ENCODE peak calls at places on chromosomes 3 and 15, in five cellular contexts. D is mucosa of descending colon, M is upper lobe of left lung, G is uterus, T is bronchial epithelial cell. F is an unnamed sample. For H3K36me3, the result is how much of the 10 kb centered on the place peaks cover.

GRCh38 chr3:50290116-50290745 is 2.0 kb downstream of the IFRD2 start:
- DNase-seq in M (no peak), D (peak), T (no peak), G (no peak), F (no peak)

GRCh38 chr3:114645392-114645791 is 351.6 kb downstream of the TIGIT start:
- DNase-seq in G (no peak), D (no peak), M (no peak), T (no peak), F (no peak)

GRCh38 chr3:197298858-197299854 is 744 bp upstream of the DLG1 start:
- DNase-seq in M (peak), D (peak), G (peak), T (peak), F (peak)

GRCh38 chr3:42717311-42717710 is 14.7 kb upstream of the HHATL start:
- DNase-seq in T (no peak), M (no peak), D (no peak), G (no peak), F (no peak)

GRCh38 chr3:2268779-2269178 is 170.1 kb downstream of the CNTN4 start:
- DNase-seq in G (no peak), T (no peak), D (no peak), M (no peak), F (no peak)

GRCh38 chr3:156530969-156531368 is 23.9 kb downstream of the SSR3 start:
- DNase-seq in T (no peak), D (no peak), M (no peak), G (no peak), F (no peak)

GRCh38 chr3:31288641-31289100 is 244.1 kb upstream of the STT3B start:
- DNase-seq in M (no peak), T (peak), D (no peak), G (peak), F (no peak)

GRCh38 chr3:102605146-102605545 is 170.3 kb downstream of the ZPLD1 start:
- DNase-seq in M (no peak), G (no peak), D (no peak), T (peak), F (no peak)

GRCh38 chr3:97235179-97235578 is 420.8 kb downstream of the EPHA6 start:
- DNase-seq in T (peak), M (no peak), G (no peak), D (no peak), F (no peak)

GRCh38 chr15:70758790-70759462 is 4.4 kb downstream of the UACA start:
- DNase-seq in M (no peak), T (no peak), G (no peak), D (no peak), F (no peak)

GRCh38 chr3:180987344-180987743 is 2.2 kb downstream of the DNAJC19 start:
- DNase-seq in G (no peak), D (no peak), M (no peak), T (no peak), F (no peak)

GRCh38 chr3:180989291-180990163 is at the start of gene DNAJC19:
- DNase-seq in G (peak), D (peak), T (peak), M (peak), F (peak)

GRCh38 chr3:180996415-180996932 is 6.9 kb upstream of the DNAJC19 start:
- DNase-seq in M (no peak), T (no peak), G (no peak), D (no peak), F (no peak)

GRCh38 chr3:180990494-180990893 is 958 bp upstream of the DNAJC19 start:
- DNase-seq in T (no peak), M (no peak), G (no peak), D (no peak), F (no peak)
- H3K4me3 ChIP-seq in T (peak), M (no peak), G (peak), D (no peak), F (peak)

DNA sequence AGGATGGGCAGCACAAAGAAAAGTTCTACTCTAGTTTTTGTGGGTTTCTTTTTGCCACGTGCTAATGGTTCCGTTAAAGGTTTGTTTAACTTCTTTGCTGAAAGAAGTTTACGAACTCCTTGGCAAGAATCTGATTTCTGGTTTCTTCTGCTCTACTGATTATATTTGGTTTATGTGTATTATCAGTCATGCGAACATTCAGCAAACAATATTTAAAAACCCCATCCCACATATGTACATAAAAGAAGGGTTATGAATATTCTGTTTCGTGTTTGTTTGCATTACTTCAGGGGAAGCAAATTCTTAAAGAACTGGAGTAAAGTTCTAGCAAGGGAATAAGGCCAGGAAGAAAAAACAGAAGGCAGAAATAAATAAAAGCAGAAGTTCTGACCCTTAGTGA is 9.8 kb downstream of the LARS2 start:
- DNase-seq in D (no peak), M (no peak), T (no peak), G (no peak), F (no peak)
- H3K36me3 ChIP-seq in D (under half), M (half or more), T (under half), G (under half), F (half or more)

GRCh38 chr15:25787855-25788521 is 75.1 kb downstream of the ATP10A start:
- DNase-seq in D (no peak), M (peak), T (peak), G (no peak), F (no peak)

GRCh38 chr15:25789616-25790002 is 73.5 kb downstream of the ATP10A start:
- DNase-seq in G (no peak), D (no peak), M (no peak), T (no peak), F (no peak)

GRCh38 chr15:25787381-25787780 is 75.7 kb downstream of the ATP10A start:
- DNase-seq in M (no peak), D (no peak), T (peak), G (no peak), F (no peak)

GRCh38 chr15:25790003-25790660 is 73.0 kb downstream of the ATP10A start:
- DNase-seq in T (no peak), D (no peak), G (peak), M (no peak), F (no peak)

GRCh38 chr15:25789206-25789605 is 73.9 kb downstream of the ATP10A start:
- DNase-seq in G (peak), T (no peak), M (no peak), D (no peak), F (no peak)
- H3K4me3 ChIP-seq in G (no peak), T (no peak), M (no peak), D (no peak), F (no peak)

GRCh38 chr15:42165081-42165480 is 8.6 kb upstream of the PLA2G4F start:
- DNase-seq in T (no peak), G (no peak), M (no peak), D (no peak), F (no peak)
- H3K36me3 ChIP-seq in T (under half), G (under half), M (half or more), D (under half), F (half or more)

DNA sequence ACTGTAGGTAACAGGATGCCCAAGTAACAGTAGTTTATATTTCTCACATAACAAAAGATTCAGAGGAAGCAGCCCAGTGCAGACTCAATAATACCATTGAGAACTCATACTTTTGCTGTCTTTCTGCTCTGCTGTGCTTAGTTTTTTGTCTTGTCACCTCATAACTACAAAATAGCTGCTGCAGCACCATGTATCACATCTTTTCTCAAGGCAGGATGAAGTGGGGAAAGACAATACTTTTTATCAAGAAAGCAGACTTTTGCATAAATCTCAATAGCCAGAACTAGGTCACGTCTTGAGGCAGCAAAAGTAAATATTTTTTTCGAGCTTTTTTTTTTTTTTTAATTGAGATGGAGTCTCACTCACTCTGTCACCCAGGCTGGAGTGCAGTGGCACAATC is 39.6 kb upstream of the SYN2 start:
- DNase-seq in M (no peak), T (no peak), G (no peak), D (no peak), F (no peak)
- H3K4me3 ChIP-seq in M (no peak), T (no peak), G (no peak), D (no peak), F (no peak)

GRCh38 chr3:196237203-196237602 is 20.9 kb downstream of the SLC51A start:
- DNase-seq in M (no peak), G (no peak), D (no peak), T (no peak), F (no peak)

GRCh38 chr3:196238612-196239190 is 22.4 kb downstream of the SLC51A start:
- DNase-seq in D (no peak), T (no peak), G (no peak), M (no peak), F (no peak)

GRCh38 chr3:196236169-196236568 is 19.8 kb downstream of the SLC51A start:
- DNase-seq in G (no peak), D (no peak), M (no peak), T (no peak), F (no peak)

GRCh38 chr3:196241704-196242103 is 25.4 kb downstream of the SLC51A start:
- DNase-seq in M (no peak), G (no peak), T (no peak), D (no peak), F (no peak)

GRCh38 chr3:196240424-196240823 is 24.1 kb downstream of the SLC51A start:
- DNase-seq in G (no peak), T (no peak), D (no peak), M (no peak), F (no peak)
- H3K36me3 ChIP-seq in G (under half), T (under half), D (under half), M (half or more), F (half or more)

DNA sequence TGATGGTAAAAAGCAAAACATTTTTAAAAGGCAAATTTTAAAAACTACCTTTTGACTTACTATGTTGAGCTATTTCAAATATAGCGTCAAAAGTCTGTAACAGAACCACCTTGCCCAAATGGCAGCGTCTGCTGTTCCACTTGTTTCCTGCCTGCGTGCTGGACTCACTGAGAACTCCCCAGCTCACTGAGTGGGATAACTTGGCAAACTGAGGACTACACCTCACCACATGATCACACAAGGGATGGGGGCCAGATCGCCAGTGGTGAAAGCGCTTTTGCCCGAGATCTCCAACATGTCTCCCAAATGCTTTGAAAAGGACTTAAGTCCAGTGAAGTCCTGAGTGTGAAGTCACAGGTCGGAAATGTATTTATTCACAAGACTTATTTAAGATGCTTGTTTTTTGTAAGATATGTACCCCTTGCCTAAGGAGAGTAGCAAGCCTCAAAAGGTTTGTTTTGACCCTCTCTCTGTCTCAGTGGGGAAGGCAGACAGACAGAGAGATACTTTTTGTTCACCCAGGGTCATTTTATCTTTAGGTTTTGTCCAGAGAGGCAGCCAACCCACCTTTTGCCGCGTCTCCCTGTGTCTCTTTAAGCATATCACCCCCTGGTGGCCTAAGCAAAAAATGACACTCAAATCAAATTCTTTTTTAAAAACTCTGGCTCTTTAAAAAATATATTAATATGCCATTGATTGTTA is 192.6 kb downstream of the PDZRN3 start:
- DNase-seq in T (peak), M (no peak), G (peak), D (no peak), F (no peak)
- H3K4me3 ChIP-seq in T (no peak), M (no peak), G (no peak), D (no peak), F (no peak)

DNA sequence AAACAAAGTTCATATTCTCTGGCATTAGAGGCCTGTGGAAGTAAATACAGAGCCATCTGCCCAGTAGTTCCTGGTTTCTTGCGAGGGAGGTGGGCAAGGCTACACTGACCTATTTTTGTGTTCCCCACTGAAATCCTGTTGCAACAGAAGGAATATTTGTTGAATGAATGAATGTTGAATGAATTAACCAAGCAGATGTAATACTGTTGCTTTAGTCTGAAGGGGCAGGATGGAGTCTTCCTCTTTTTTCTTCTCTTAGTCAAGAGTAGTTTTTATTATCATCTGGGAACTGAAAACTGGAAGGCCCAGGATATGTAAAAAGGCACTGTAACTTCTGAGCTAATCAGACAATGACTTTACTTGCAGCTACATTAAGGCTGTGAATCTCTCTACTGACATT is 17.1 kb downstream of the BLOC1S6 start:
- DNase-seq in M (no peak), G (no peak), T (no peak), D (no peak), F (no peak)
- H3K36me3 ChIP-seq in M (under half), G (under half), T (under half), D (under half), F (under half)